ENCODE peak calls at places on chromosomes 3 and 15, in six cellular contexts. M is uterus, U is activated B cell treated with CpG ODN at 0.5 μM for 24 hours, R is GM20000, H is thoracic aorta, L is progenitor cell of endocrine pancreas. N is an unnamed sample.

GRCh38 chr3:86782860-86783259 is 208.1 kb downstream of the VGLL3 start:
- DNase-seq in U (no peak), R (no peak), M (no peak), H (no peak), L (no peak), N (no peak)

GRCh38 chr15:90038639-90039095 is 37.5 kb downstream of the ZNF710 start:
- DNase-seq in L (no peak), M (no peak), R (no peak), H (no peak), U (no peak), N (no peak)

GRCh38 chr3:129343643-129344360 is 65.1 kb downstream of the HMCES start:
- DNase-seq in U (peak), L (peak), R (peak), M (no peak), H (no peak), N (no peak)

GRCh38 chr3:131216340-131216739 is 165.2 kb upstream of the NUDT16 start:
- DNase-seq in R (no peak), L (no peak), H (no peak), M (no peak), U (no peak), N (no peak)

GRCh38 chr3:178536271-178537079 is at the start of gene KCNMB2:
- DNase-seq in L (no peak), R (no peak), U (no peak), H (no peak), M (no peak), N (no peak)

GRCh38 chr3:115487972-115488371 is 135.3 kb upstream of the GAP43 start:
- DNase-seq in R (no peak), M (no peak), H (no peak), U (no peak), L (no peak), N (no peak)

GRCh38 chr3:190375250-190375649 is 12.7 kb upstream of the CLDN16 start:
- DNase-seq in R (no peak), U (no peak), M (no peak), H (no peak), L (no peak), N (no peak)

GRCh38 chr3:11093823-11094340 is 60.4 kb upstream of the HRH1 start:
- DNase-seq in H (no peak), M (no peak), L (no peak), R (no peak), U (no peak), N (no peak)

GRCh38 chr3:44729384-44729910 is at the start of gene ZNF501:
- DNase-seq in H (peak), L (peak), R (peak), M (peak), U (peak), N (peak)

GRCh38 chr15:61118885-61119284 is 110.2 kb downstream of the RORA start:
- DNase-seq in M (no peak), H (no peak), U (no peak), R (no peak), L (no peak), N (no peak)

GRCh38 chr15:58574612-58575011 is 142.8 kb downstream of the LIPC start:
- DNase-seq in H (no peak), L (no peak), U (no peak), R (no peak), M (no peak), N (no peak)

GRCh38 chr3:52554026-52554755 is 17.8 kb downstream of the UQCC5 start:
- DNase-seq in R (no peak), U (no peak), M (no peak), H (no peak), L (no peak), N (no peak)

GRCh38 chr15:66505818-66506217 is 692 bp downstream of the ZWILCH start:
- DNase-seq in R (no peak), H (no peak), M (no peak), L (no peak), U (no peak), N (no peak)

GRCh38 chr15:96274698-96275097 is 55.8 kb upstream of the NR2F2 start:
- DNase-seq in L (no peak), R (no peak), M (no peak), H (no peak), U (no peak), N (no peak)

GRCh38 chr3:48016336-48016973 is at the start of gene MAP4:
- DNase-seq in H (no peak), R (no peak), M (no peak), L (no peak), U (no peak), N (no peak)

GRCh38 chr15:74130849-74131617 is 647 bp downstream of the ISLR2 start:
- DNase-seq in R (no peak), L (no peak), H (no peak), U (no peak), M (no peak), N (no peak)

GRCh38 chr15:60584355-60585023 is 105.5 kb upstream of the ICE2 start:
- DNase-seq in L (no peak), M (no peak), R (no peak), U (no peak), H (no peak), N (no peak)

GRCh38 chr15:96337354-96337990 is 7.0 kb downstream of the NR2F2 start:
- DNase-seq in U (no peak), H (no peak), R (no peak), L (no peak), M (no peak), N (peak)

GRCh38 chr3:55169161-55169560 is 241.3 kb upstream of the LRTM1 start:
- DNase-seq in U (no peak), M (no peak), R (no peak), H (no peak), L (no peak), N (no peak)

GRCh38 chr15:52976050-52976449 is 185.9 kb upstream of the ONECUT1 start:
- DNase-seq in U (no peak), R (no peak), L (no peak), M (no peak), H (no peak), N (no peak)

GRCh38 chr3:30467596-30468238 is 138.7 kb upstream of the TGFBR2 start:
- DNase-seq in M (no peak), R (no peak), U (no peak), L (no peak), H (no peak), N (no peak)

GRCh38 chr3:15948403-15948802 is 150.6 kb upstream of the ANKRD28 start:
- DNase-seq in M (no peak), U (no peak), R (no peak), H (no peak), L (no peak), N (no peak)

GRCh38 chr3:15151166-15151565 is 52.2 kb upstream of the RBSN start:
- DNase-seq in L (no peak), U (no peak), M (no peak), R (no peak), H (no peak), N (no peak)

GRCh38 chr3:73813291-73813977 is 188.7 kb upstream of the PDZRN3 start:
- DNase-seq in R (no peak), M (peak), U (no peak), L (no peak), H (no peak), N (no peak)

GRCh38 chr3:61353353-61353752 is 102.1 kb upstream of the FHIT start:
- DNase-seq in L (no peak), M (no peak), H (no peak), R (no peak), U (no peak), N (no peak)

GRCh38 chr3:133394561-133395311 is 5.1 kb upstream of the BFSP2 start:
- DNase-seq in H (no peak), U (no peak), M (no peak), L (no peak), R (no peak), N (no peak)

GRCh38 chr3:18988619-18989229 is 159.6 kb upstream of the KCNH8 start:
- DNase-seq in M (no peak), L (no peak), H (no peak), U (no peak), R (no peak), N (no peak)

GRCh38 chr3:132966374-132966773 is 71.8 kb upstream of the TMEM108 start:
- DNase-seq in M (no peak), U (no peak), L (no peak), H (no peak), R (no peak), N (no peak)

GRCh38 chr15:31250033-31250432 is 76.6 kb upstream of the KLF13 start:
- DNase-seq in R (no peak), L (no peak), H (no peak), U (no peak), M (no peak), N (no peak)

GRCh38 chr15:92942706-92943105 is 42.6 kb downstream of the CHD2 start:
- DNase-seq in M (no peak), H (no peak), R (no peak), L (no peak), U (no peak), N (no peak)
- TF ChIP-seq CTCF in M (no peak), H (no peak), R (no peak), L (no peak), U (no peak), N (no peak)

DNA sequence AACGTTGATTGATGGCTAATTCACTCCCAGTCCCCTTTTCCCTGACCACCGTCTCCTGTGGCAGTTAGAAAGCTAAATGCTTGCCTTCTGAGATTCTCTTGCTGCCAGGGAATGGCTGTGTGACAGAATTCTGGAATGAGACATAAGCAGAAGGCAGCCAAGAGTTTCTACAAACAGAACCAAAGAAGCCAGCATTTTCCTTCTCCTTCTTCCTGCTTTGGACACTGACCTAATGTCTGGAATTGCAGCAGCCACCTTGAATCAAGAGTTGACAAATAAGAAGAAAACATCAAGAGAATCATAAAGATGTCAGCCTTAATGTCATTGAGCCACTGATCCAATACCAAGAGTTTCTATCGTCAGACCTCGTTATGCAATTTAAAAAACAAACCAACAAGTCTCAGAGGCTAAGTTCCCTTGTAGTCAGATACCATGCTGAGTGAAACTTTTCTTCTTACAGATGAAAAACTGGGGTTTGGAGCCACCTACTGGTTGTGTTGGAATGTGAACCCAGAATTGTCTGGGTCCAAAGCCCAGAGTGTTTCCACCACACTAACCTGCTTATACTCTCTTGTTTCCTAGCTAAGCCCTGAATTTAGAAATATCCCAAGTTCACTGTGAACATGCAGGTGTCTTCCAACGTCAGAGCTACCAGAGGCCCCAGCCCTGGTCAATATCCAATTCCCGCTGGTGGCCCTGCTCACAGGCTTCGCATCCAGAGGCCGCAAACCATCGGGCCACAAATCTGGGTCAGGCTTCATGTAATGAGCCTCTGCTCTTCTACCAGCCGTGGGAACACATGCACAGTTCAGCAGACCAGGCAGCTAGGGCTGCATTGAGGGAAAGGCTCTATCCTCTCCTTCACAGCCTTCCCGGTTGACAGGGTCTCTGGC is 42.5 kb downstream of the MCF2L2 start:
- DNase-seq in M (peak), L (peak), H (no peak), U (no peak), R (peak), N (no peak)
- TF ChIP-seq CTCF in M (peak), L (peak), H (peak), U (peak), R (peak), N (peak)

GRCh38 chr3:12993022-12993622 is 80.1 kb downstream of the IQSEC1 start:
- DNase-seq in H (no peak), L (peak), R (no peak), M (no peak), U (no peak), N (no peak)
- TF ChIP-seq CTCF in H (no peak), L (no peak), R (no peak), M (no peak), U (no peak), N (no peak)

DNA sequence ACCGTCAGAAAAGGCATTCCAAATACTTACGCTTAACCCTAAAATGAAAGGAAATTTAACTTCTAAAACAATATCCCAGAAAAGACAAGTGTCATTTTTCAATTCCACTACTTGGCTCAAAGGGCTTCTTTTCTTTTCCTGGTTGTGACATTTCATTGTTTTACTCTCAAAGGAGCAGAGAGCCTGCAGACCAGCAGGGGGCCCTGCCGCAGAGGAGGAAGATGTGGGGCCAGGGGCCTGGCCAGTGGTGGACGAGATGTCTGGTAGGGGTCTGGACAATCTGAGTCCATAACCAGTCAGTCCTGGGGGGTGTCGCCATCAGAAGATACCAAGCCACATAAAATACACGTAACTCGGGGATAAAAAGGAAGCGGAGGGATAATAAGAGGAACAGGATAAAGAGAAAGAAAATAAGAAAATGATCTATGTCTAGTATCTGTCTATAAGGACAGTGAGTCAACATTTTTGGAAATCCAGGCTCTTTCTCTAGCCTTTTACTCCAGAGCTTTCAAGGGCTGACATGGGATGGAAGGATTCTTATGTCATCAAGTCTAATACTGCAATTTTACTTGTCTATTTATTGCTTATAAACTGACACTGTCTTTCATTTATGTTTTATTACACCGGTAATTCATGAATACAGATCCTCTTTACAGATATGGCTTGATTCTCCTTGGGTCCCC is 54.2 kb upstream of the ARHGEF3 start:
- DNase-seq in M (peak), U (peak), L (no peak), H (no peak), R (peak), N (no peak)
- TF ChIP-seq CTCF in M (peak), U (no peak), L (peak), H (no peak), R (peak), N (peak)

GRCh38 chr15:71114066-71114680 is 1.1 kb upstream of the THSD4 start:
- DNase-seq in M (no peak), H (no peak), R (no peak), L (no peak), U (no peak), N (no peak)

GRCh38 chr15:71116366-71116765 is 1.1 kb downstream of the THSD4 start:
- DNase-seq in H (no peak), R (no peak), U (no peak), M (no peak), L (no peak), N (no peak)

GRCh38 chr15:71116942-71117341 is 1.7 kb downstream of the THSD4 start:
- DNase-seq in M (no peak), H (no peak), R (no peak), U (no peak), L (no peak), N (no peak)

GRCh38 chr15:71115567-71116351 is 488 bp downstream of the THSD4 start:
- DNase-seq in R (peak), H (no peak), L (peak), U (no peak), M (peak), N (peak)

DNA sequence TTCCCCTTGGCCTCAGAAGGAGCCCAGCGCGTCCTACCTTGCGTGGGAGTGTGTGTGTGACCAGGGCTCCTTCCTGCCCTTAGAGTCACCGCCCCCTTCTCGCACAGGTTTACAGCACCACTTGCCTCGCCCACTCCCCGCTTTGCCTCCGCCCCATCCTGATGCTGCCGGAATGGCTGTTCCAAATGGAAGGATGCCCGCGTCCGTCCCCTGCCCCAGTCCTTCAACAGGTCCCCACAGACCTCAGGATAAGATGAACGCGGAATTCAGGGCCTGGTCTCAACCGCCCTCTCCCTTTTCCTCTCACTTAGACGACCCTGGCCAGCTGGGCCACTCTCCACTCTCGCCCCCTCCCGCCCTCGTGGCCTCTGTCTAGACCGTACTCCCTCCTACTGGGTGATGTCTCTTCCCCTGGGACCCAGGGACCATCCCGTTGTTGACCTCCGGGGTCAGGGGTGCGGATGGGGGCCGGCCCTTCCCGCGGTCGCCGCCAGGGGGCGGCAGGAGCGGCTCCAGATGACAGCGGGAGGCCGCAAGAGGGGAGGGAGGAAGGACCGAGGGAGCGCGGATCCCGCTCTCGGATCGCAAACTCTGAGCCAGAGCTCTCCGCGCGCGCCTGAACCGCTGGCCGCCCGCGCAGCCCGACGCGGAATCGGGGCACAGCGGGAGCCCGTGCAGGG is at the start of gene THSD4:
- DNase-seq in L (peak), H (no peak), R (peak), U (peak), M (peak), N (peak)
- TF ChIP-seq CTCF in L (peak), H (peak), R (peak), U (no peak), M (peak), N (peak)

GRCh38 chr3:125684199-125684598 is 88.9 kb upstream of the OSBPL11 start:
- DNase-seq in M (peak), R (no peak), U (no peak), H (no peak), L (no peak), N (no peak)
- TF ChIP-seq CTCF in M (no peak), R (peak), U (no peak), H (no peak), L (peak), N (no peak)